ENCODE peak calls at places on chromosomes 1 and 21, in five cellular contexts. One of them, this sample, is unnamed.

GRCh38 chr1:10941891-10942541 is 70.4 kb upstream of the TARDBP start:
- DNase-seq in HepG2: no peak
- DNase-seq in HEK293T: peak
- DNase-seq in H1: peak
- DNase-seq in GM12878: no peak
- DNase-seq in this sample: no peak

GRCh38 chr1:33060579-33061083 is 20.3 kb upstream of the AZIN2 start:
- DNase-seq in HepG2: no peak
- DNase-seq in HEK293T: no peak
- DNase-seq in H1: no peak
- DNase-seq in GM12878: no peak
- DNase-seq in this sample: no peak

GRCh38 chr1:156804572-156805243 is 11.9 kb downstream of the SH2D2A start:
- DNase-seq in HepG2: no peak
- DNase-seq in HEK293T: no peak
- DNase-seq in H1: no peak
- DNase-seq in GM12878: no peak
- DNase-seq in this sample: no peak

GRCh38 chr1:117821782-117822447 is 107.5 kb downstream of the GDAP2 start:
- DNase-seq in HepG2: peak
- DNase-seq in HEK293T: no peak
- DNase-seq in H1: no peak
- DNase-seq in GM12878: no peak
- DNase-seq in this sample: no peak

GRCh38 chr1:109296782-109297181 is 10.0 kb downstream of the MYBPHL start:
- DNase-seq in HepG2: no peak
- DNase-seq in HEK293T: no peak
- DNase-seq in H1: no peak
- DNase-seq in GM12878: no peak
- DNase-seq in this sample: no peak

GRCh38 chr1:153774780-153775431 is at the start of gene SLC27A3:
- DNase-seq in HepG2: no peak
- DNase-seq in HEK293T: peak
- DNase-seq in H1: peak
- DNase-seq in GM12878: no peak
- DNase-seq in this sample: peak

GRCh38 chr1:22790232-22791008 is 79.8 kb downstream of the EPHB2 start:
- DNase-seq in HepG2: no peak
- DNase-seq in HEK293T: no peak
- DNase-seq in H1: no peak
- DNase-seq in GM12878: no peak
- DNase-seq in this sample: no peak

GRCh38 chr1:107997846-107998245 is 32.9 kb upstream of the VAV3 start:
- DNase-seq in HepG2: no peak
- DNase-seq in HEK293T: no peak
- DNase-seq in H1: no peak
- DNase-seq in GM12878: no peak
- DNase-seq in this sample: no peak

GRCh38 chr21:45611296-45611695 is 32.2 kb upstream of the PCBP3 start:
- DNase-seq in HepG2: no peak
- DNase-seq in HEK293T: no peak
- DNase-seq in H1: no peak
- DNase-seq in GM12878: no peak
- DNase-seq in this sample: no peak

GRCh38 chr21:22842875-22843274 is 1844.7 kb downstream of the NCAM2 start:
- DNase-seq in HepG2: no peak
- DNase-seq in HEK293T: peak
- DNase-seq in H1: no peak
- DNase-seq in GM12878: no peak
- DNase-seq in this sample: no peak

GRCh38 chr1:203204776-203205175 is 18.3 kb upstream of the CHI3L1 start:
- DNase-seq in HepG2: no peak
- DNase-seq in HEK293T: no peak
- DNase-seq in H1: no peak
- DNase-seq in GM12878: no peak
- DNase-seq in this sample: no peak

GRCh38 chr1:209805875-209806760 is at the start of gene IRF6:
- DNase-seq in HepG2: no peak
- DNase-seq in HEK293T: peak
- DNase-seq in H1: peak
- DNase-seq in GM12878: no peak
- DNase-seq in this sample: peak

GRCh38 chr1:115668579-115668978 is 26.8 kb downstream of the VANGL1 start:
- DNase-seq in HepG2: no peak
- DNase-seq in HEK293T: no peak
- DNase-seq in H1: no peak
- DNase-seq in GM12878: no peak
- DNase-seq in this sample: no peak

GRCh38 chr1:115665319-115665718 is 23.5 kb downstream of the VANGL1 start:
- DNase-seq in HepG2: no peak
- DNase-seq in HEK293T: no peak
- DNase-seq in H1: no peak
- DNase-seq in GM12878: no peak
- DNase-seq in this sample: no peak

GRCh38 chr1:115665746-115666145 is 24.0 kb downstream of the VANGL1 start:
- DNase-seq in HepG2: no peak
- DNase-seq in HEK293T: no peak
- DNase-seq in H1: no peak
- DNase-seq in GM12878: no peak
- DNase-seq in this sample: no peak

GRCh38 chr1:115666206-115666605 is 24.4 kb downstream of the VANGL1 start:
- DNase-seq in HepG2: no peak
- DNase-seq in HEK293T: no peak
- DNase-seq in H1: no peak
- DNase-seq in GM12878: no peak
- DNase-seq in this sample: no peak

DNA sequence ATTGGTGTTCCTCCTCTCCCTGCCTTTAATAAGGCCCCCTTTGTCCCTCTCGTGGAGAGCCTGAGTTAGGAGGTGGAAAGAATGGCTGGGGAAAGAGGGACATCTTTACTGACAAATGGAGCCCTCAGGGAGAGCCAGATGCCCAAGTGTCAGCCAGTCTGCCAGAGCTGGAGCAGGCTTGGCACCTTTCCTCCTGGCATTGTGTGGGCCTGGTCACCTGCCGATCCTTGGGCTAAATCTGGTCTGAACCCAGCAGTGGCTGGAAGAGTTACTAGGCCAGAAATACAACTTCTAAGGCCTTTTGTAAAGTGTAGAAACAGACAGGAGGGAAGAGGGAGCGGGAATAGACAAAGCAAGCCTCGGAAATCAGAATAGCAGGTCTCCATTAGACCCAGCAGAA is 24.9 kb downstream of the VANGL1 start:
- DNase-seq in HepG2: no peak
- DNase-seq in HEK293T: no peak
- DNase-seq in H1: no peak
- DNase-seq in GM12878: no peak
- DNase-seq in this sample: no peak
- TF ChIP-seq SUZ12 in HepG2: no peak
- TF ChIP-seq SUZ12 in HEK293T: no peak
- TF ChIP-seq SUZ12 in H1: no peak
- TF ChIP-seq SUZ12 in GM12878: no peak
- TF ChIP-seq SUZ12 in this sample: no peak

GRCh38 chr1:50976111-50976889 is 6.3 kb downstream of the CDKN2C start:
- DNase-seq in HepG2: no peak
- DNase-seq in HEK293T: no peak
- DNase-seq in H1: peak
- DNase-seq in GM12878: no peak
- DNase-seq in this sample: no peak

GRCh38 chr1:50978144-50978851 is 8.3 kb downstream of the CDKN2C start:
- DNase-seq in HepG2: peak
- DNase-seq in HEK293T: peak
- DNase-seq in H1: peak
- DNase-seq in GM12878: no peak
- DNase-seq in this sample: peak

GRCh38 chr1:50977575-50978143 is 7.6 kb downstream of the CDKN2C start:
- DNase-seq in HepG2: peak
- DNase-seq in HEK293T: no peak
- DNase-seq in H1: peak
- DNase-seq in GM12878: no peak
- DNase-seq in this sample: no peak

GRCh38 chr1:50975436-50975835 is 5.4 kb downstream of the CDKN2C start:
- DNase-seq in HepG2: no peak
- DNase-seq in HEK293T: no peak
- DNase-seq in H1: no peak
- DNase-seq in GM12878: no peak
- DNase-seq in this sample: no peak

DNA sequence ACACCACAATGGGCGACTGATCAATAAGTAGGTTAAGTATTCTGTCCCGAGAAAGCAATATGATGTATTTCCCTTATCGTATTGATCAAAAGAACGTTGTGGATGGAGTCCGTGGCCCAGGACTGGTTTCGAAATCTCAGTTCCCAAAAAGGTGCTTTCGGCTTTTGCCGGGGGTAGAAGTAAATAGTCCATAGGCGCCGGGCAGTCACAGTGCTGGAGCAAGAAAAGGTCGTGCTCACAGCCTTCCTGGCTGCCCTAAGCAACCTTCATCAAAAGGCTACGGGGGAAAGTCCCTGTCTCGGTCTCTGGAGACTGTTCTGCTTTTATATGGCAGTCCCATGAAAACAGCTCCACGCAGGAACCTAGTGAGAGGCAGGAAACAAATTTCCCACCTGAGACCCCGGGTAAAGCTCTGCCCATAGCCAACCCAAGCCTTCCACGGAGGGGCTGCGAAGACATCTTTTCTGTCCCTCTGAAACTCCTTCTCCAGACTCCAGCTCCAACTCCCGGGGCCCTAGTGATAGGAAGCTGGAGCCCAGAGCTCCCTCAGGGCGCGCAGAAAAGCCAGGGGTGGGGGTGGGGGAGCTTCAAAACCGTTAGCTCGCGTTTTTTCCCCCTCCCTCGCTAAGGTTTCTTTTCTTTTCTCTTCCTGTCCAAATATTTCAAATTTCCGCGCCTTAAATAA is 7.0 kb downstream of the CDKN2C start:
- DNase-seq in HepG2: peak
- DNase-seq in HEK293T: peak
- DNase-seq in H1: peak
- DNase-seq in GM12878: no peak
- DNase-seq in this sample: no peak
- TF ChIP-seq SUZ12 in HepG2: no peak
- TF ChIP-seq SUZ12 in HEK293T: no peak
- TF ChIP-seq SUZ12 in H1: peak
- TF ChIP-seq SUZ12 in GM12878: no peak
- TF ChIP-seq SUZ12 in this sample: no peak

GRCh38 chr1:218302155-218302554 is 17.1 kb downstream of the RRP15 start:
- DNase-seq in HepG2: no peak
- DNase-seq in HEK293T: no peak
- DNase-seq in H1: no peak
- DNase-seq in GM12878: no peak
- DNase-seq in this sample: no peak

GRCh38 chr1:218303176-218303575 is 18.1 kb downstream of the RRP15 start:
- DNase-seq in HepG2: no peak
- DNase-seq in HEK293T: no peak
- DNase-seq in H1: no peak
- DNase-seq in GM12878: no peak
- DNase-seq in this sample: no peak

GRCh38 chr1:218301217-218301616 is 16.1 kb downstream of the RRP15 start:
- DNase-seq in HepG2: no peak
- DNase-seq in HEK293T: no peak
- DNase-seq in H1: no peak
- DNase-seq in GM12878: no peak
- DNase-seq in this sample: peak

GRCh38 chr1:218305447-218306064 is 20.5 kb downstream of the RRP15 start:
- DNase-seq in HepG2: no peak
- DNase-seq in HEK293T: no peak
- DNase-seq in H1: no peak
- DNase-seq in GM12878: no peak
- DNase-seq in this sample: no peak

DNA sequence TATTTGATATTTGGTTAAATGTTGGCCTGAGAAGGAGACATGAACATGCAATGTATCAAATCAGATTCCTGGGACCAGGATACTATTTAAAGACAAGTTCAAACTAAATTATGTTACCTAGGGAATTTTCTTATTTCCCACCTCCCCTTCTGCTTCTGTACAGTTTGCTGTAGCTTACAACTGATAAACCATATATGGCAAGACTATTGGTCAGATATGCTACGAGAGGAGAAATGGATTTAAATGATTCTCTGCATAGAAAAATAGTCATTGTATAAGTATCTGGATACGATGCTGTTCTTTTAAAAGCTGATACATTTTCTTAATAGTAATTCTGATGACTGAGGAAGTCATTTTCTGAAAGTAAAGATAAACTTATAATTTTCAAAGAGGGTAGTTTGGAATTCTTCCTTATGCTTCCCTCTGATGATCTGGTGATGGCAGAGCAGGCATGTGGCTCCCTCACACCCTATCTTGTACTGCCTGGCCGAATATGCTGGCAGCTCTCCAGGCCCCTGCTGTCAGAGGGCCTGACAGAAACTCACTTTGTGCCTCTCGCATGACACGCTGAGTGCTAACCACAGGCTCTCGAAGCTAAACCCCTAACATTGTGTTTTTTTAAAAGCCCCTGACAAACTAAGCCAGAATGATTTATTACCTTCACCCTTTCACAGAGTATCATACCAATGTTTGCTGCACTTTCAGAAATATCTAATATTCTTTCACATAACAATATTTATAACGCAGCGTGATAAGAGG is 19.4 kb downstream of the RRP15 start:
- DNase-seq in HepG2: no peak
- DNase-seq in HEK293T: peak
- DNase-seq in H1: no peak
- DNase-seq in GM12878: no peak
- DNase-seq in this sample: no peak
- TF ChIP-seq SUZ12 in HepG2: no peak
- TF ChIP-seq SUZ12 in HEK293T: no peak
- TF ChIP-seq SUZ12 in H1: no peak
- TF ChIP-seq SUZ12 in GM12878: no peak
- TF ChIP-seq SUZ12 in this sample: no peak

GRCh38 chr1:221085712-221086111 is 206.5 kb downstream of the HLX start:
- DNase-seq in HepG2: no peak
- DNase-seq in HEK293T: peak
- DNase-seq in H1: no peak
- DNase-seq in GM12878: no peak
- DNase-seq in this sample: no peak

GRCh38 chr1:221089803-221090202 is 210.6 kb downstream of the HLX start:
- DNase-seq in HepG2: no peak
- DNase-seq in HEK293T: no peak
- DNase-seq in H1: no peak
- DNase-seq in GM12878: no peak
- DNase-seq in this sample: no peak

GRCh38 chr1:221089273-221089672 is 210.0 kb downstream of the HLX start:
- DNase-seq in HepG2: no peak
- DNase-seq in HEK293T: no peak
- DNase-seq in H1: no peak
- DNase-seq in GM12878: no peak
- DNase-seq in this sample: no peak

GRCh38 chr1:221083902-221084301 is 204.7 kb downstream of the HLX start:
- DNase-seq in HepG2: no peak
- DNase-seq in HEK293T: no peak
- DNase-seq in H1: no peak
- DNase-seq in GM12878: no peak
- DNase-seq in this sample: no peak

GRCh38 chr1:221087919-221088318 is 208.7 kb downstream of the HLX start:
- DNase-seq in HepG2: no peak
- DNase-seq in HEK293T: no peak
- DNase-seq in H1: no peak
- DNase-seq in GM12878: no peak
- DNase-seq in this sample: no peak
- TF ChIP-seq SUZ12 in HepG2: no peak
- TF ChIP-seq SUZ12 in HEK293T: no peak
- TF ChIP-seq SUZ12 in H1: no peak
- TF ChIP-seq SUZ12 in GM12878: no peak
- TF ChIP-seq SUZ12 in this sample: no peak

This sample was measured in NT2/D1.